ENCODE peak calls at places on chromosomes 7 and 10, in nine cellular contexts. A is lung, H is SK-N-SH, B is GM12865, U is HCT116, J is AG04449, Q is cardiac muscle cell, Y is choroid plexus epithelial cell, I is tibial artery. G is an unnamed sample.

GRCh38 chr10:110382695-110383094 is 78.0 kb upstream of the SMNDC1 start:
- DNase-seq in A (no peak), H (no peak), B (no peak), U (no peak), J (no peak), Q (no peak), Y (no peak), I (no peak), G (no peak)

GRCh38 chr10:110983466-110983865 is 64.1 kb downstream of the SHOC2 start:
- DNase-seq in A (no peak), H (no peak), B (no peak), U (no peak), J (no peak), Q (no peak), Y (no peak), I (no peak), G (no peak)

GRCh38 chr10:77416327-77417135 is 221.1 kb downstream of the KCNMA1 start:
- DNase-seq in A (no peak), H (no peak), B (peak; percentile 35), U (no peak), J (peak; percentile 86), Q (no peak), Y (peak; percentile 70), I (no peak), G (no peak)

GRCh38 chr10:93579089-93579488 is 12.6 kb downstream of the FFAR4 start:
- DNase-seq in A (no peak), H (no peak), B (no peak), U (peak; percentile 34), J (no peak), Q (no peak), Y (peak; percentile 30), I (no peak), G (no peak)

GRCh38 chr7:85186083-85186520 is 754 bp downstream of the SEMA3D start:
- DNase-seq in A (peak; percentile 30), H (peak; percentile 63), B (no peak), U (no peak), J (no peak), Q (peak; percentile 65), Y (peak; percentile 50), I (peak; percentile 73), G (no peak)

GRCh38 chr7:7911756-7912155 is 56.8 kb upstream of the GLCCI1 start:
- DNase-seq in A (no peak), H (no peak), B (no peak), U (no peak), J (no peak), Q (no peak), Y (no peak), I (no peak), G (no peak)

GRCh38 chr10:92755725-92756124 is 66.0 kb downstream of the HHEX start:
- DNase-seq in A (no peak), H (no peak), B (no peak), U (no peak), J (no peak), Q (no peak), Y (peak; percentile 46), I (no peak), G (no peak)

GRCh38 chr7:81638216-81638615 is 131.6 kb downstream of the HGF start:
- DNase-seq in A (no peak), H (no peak), B (no peak), U (no peak), J (peak; percentile 85), Q (no peak), Y (peak; percentile 89), I (no peak), G (peak; percentile 74)

GRCh38 chr7:132755538-132756481 is 179.5 kb upstream of the PLXNA4 start:
- DNase-seq in A (no peak), H (peak; percentile 70), B (no peak), U (no peak), J (no peak), Q (no peak), Y (no peak), I (no peak), G (no peak)

GRCh38 chr10:114908896-114909295 is 29.1 kb upstream of the TRUB1 start:
- DNase-seq in A (no peak), H (no peak), B (no peak), U (no peak), J (no peak), Q (no peak), Y (no peak), I (no peak), G (no peak)

GRCh38 chr7:133932591-133932990 is 194.5 kb upstream of the LRGUK start:
- DNase-seq in A (no peak), H (peak; percentile 46), B (no peak), U (no peak), J (no peak), Q (peak; percentile 30), Y (no peak), I (no peak), G (no peak)

GRCh38 chr7:43585521-43585920 is 2.6 kb downstream of the STK17A start:
- DNase-seq in A (no peak), H (no peak), B (peak; percentile 44), U (no peak), J (no peak), Q (no peak), Y (peak; percentile 91), I (no peak), G (no peak)
- H3K4me3 ChIP-seq in A (no peak overlapping the region), H (peak overlapping the region; percentile 98), B (peak overlapping the region; percentile 83), U (no peak overlapping the region), J (peak overlapping the region; percentile 1), Q (no peak overlapping the region), Y (peak overlapping the region; percentile 93), I (peak overlapping the region; percentile 76), G (no peak overlapping the region)

GRCh38 chr7:46244752-46245151 is 323.7 kb upstream of the IGFBP3 start:
- DNase-seq in A (no peak), H (no peak), B (no peak), U (no peak), J (peak; percentile 63), Q (no peak), Y (peak; percentile 81), I (no peak), G (no peak)
- TF ChIP-seq CTCF in A (no peak), H (no peak), B (no peak), U (no peak), J (no peak), Q (no peak), Y (no peak), I (no peak), G (no peak)

GRCh38 chr10:69229565-69229886 is 9.4 kb downstream of the HKDC1 start:
- DNase-seq in A (no peak), H (no peak), B (no peak), U (no peak), J (no peak), Q (no peak), Y (no peak), I (no peak), G (no peak)
- H3K4me3 ChIP-seq in A (no peak overlapping the region), H (no peak overlapping the region), B (no peak overlapping the region), U (no peak overlapping the region), J (no peak overlapping the region), Q (no peak overlapping the region), Y (no peak overlapping the region), I (no peak overlapping the region), G (no peak overlapping the region)

DNA sequence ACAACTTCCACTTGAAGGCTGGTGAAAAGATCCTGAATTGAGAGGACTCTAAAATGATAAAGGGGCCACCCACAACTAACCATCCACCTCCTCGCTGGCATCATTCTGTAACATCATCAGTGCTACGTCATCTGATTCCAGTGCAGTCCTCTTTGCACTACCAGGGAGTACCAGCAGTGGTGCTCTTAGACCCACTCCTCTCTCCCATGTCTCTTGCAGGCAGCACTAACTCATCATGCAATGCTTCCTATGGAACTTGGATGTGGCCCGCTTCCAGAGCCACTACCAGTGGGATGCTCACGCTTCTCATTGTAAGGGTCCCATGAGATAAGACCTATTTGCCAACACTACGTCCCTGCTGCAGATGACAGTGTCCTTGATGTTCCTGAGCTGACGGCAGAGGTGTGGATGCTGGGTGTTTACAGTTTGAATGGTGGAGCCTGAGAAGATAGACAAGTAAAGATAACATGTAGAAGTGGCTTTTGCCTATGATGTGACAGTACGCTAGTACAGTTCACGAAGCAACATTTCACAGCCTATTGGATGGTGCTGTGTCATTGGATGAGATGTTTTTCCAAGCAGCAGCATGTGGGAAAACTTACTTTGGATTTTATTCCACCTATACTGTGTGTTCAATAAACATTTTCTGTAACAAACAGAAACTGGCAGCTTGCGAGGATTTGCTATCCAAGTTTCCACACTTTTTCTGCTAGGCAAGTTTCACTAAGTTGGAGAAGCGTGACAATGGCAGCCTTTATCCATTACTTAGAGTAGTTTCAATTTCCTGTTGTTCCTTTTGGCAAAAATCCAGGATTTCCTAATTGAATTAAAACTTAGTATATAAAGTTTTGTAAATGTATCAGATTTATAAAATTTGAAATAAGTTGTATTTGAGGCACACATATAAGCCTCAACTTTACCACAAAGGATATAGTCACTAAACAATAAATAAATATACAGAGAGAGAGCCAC is 35.9 kb upstream of the COBL start:
- DNase-seq in A (no peak), H (no peak), B (no peak), U (no peak), J (no peak), Q (peak; percentile 45), Y (no peak), I (no peak), G (no peak)
- TF ChIP-seq CTCF in A (no peak), H (no peak), B (no peak), U (peak; percentile 14), J (no peak), Q (no peak), Y (no peak), I (no peak), G (no peak)

GRCh38 chr10:95657250-95657649 is 739 bp upstream of the ALDH18A1 start:
- DNase-seq in A (no peak), H (no peak), B (no peak), U (no peak), J (no peak), Q (no peak), Y (no peak), I (no peak), G (no peak)
- H3K4me3 ChIP-seq in A (no peak overlapping the region), H (peak overlapping the region; percentile 83), B (peak overlapping the region; percentile 85), U (peak overlapping the region; percentile 80), J (no peak overlapping the region), Q (no peak overlapping the region), Y (peak overlapping the region; percentile 92), I (peak overlapping the region; percentile 88), G (peak overlapping the region; percentile 87)

DNA sequence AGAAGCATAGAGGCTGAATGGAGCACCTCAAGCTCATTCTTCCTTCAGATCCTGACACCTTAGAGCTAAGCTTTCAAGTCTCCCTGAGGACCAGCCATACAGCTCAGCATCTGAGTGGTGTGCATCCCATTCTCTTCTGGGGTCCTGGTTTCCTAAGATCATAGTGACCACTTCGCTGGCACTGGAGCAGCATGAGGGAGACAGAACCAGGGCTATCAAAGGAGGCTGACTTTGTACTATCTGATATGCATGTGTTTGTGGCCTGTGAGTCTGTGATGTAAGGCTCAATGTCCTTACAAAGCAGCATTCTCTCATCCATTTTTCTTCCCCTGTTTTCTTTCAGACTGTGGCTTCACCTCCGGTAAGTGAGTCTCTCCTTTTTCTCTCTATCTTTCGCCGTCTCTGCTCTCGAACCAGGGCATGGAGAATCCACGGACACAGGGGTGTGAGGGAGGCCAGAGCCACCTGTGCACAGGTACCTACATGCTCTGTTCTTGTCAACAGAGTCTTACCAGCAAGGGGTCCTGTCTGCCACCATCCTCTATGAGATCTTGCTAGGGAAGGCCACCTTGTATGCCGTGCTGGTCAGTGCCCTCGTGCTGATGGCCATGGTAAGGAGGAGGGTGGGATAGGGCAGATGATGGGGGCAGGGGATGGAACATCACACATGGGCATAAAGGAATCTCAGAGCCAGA is 31.0 kb downstream of the PRSS2 start:
- DNase-seq in A (peak; percentile 24), H (no peak), B (no peak), U (no peak), J (no peak), Q (no peak), Y (no peak), I (no peak), G (no peak)
- TF ChIP-seq CTCF in A (no peak), H (no peak), B (no peak), U (no peak), J (no peak), Q (no peak), Y (no peak), I (no peak), G (no peak)

G was measured in LNCaP clone FGC.